ENCODE peak calls at places on chromosomes 7 and 10, in eight cellular contexts. One of them, this sample, is unnamed. For H3K27me3, the result is how much of the 10 kb centered on the place peaks cover.

GRCh38 chr10:60848680-60849079 is 70.4 kb downstream of the CDK1 start:
- DNase-seq in breast epithelium: no peak
- DNase-seq in right lobe of liver: no peak
- DNase-seq in adrenal gland: no peak
- DNase-seq in upper lobe of left lung: no peak
- DNase-seq in uterus: peak
- DNase-seq in body of pancreas: no peak
- DNase-seq in heart left ventricle: no peak
- DNase-seq in this sample: no peak

GRCh38 chr10:8054498-8055407 is at the start of gene GATA3:
- DNase-seq in adrenal gland: peak
- DNase-seq in heart left ventricle: peak
- DNase-seq in uterus: no peak
- DNase-seq in body of pancreas: no peak
- DNase-seq in right lobe of liver: peak
- DNase-seq in breast epithelium: peak
- DNase-seq in upper lobe of left lung: peak
- DNase-seq in this sample: peak

GRCh38 chr7:27031289-27032172 is 64.3 kb downstream of the HOXA1 start:
- DNase-seq in heart left ventricle: no peak
- DNase-seq in right lobe of liver: no peak
- DNase-seq in body of pancreas: no peak
- DNase-seq in breast epithelium: no peak
- DNase-seq in uterus: no peak
- DNase-seq in upper lobe of left lung: no peak
- DNase-seq in adrenal gland: peak
- DNase-seq in this sample: no peak

GRCh38 chr10:84543948-84544347 is 215.6 kb downstream of the CCSER2 start:
- DNase-seq in upper lobe of left lung: no peak
- DNase-seq in right lobe of liver: no peak
- DNase-seq in breast epithelium: no peak
- DNase-seq in uterus: no peak
- DNase-seq in adrenal gland: no peak
- DNase-seq in heart left ventricle: no peak
- DNase-seq in body of pancreas: no peak
- DNase-seq in this sample: no peak

GRCh38 chr7:27211084-27211446 is 11.2 kb upstream of the HOXA13 start:
- DNase-seq in upper lobe of left lung: no peak
- DNase-seq in adrenal gland: no peak
- DNase-seq in breast epithelium: no peak
- DNase-seq in right lobe of liver: no peak
- DNase-seq in uterus: no peak
- DNase-seq in heart left ventricle: no peak
- DNase-seq in body of pancreas: no peak
- DNase-seq in this sample: no peak

GRCh38 chr10:117268258-117268657 is 27.3 kb downstream of the SLC18A2 start:
- DNase-seq in breast epithelium: no peak
- DNase-seq in upper lobe of left lung: no peak
- DNase-seq in right lobe of liver: no peak
- DNase-seq in uterus: no peak
- DNase-seq in adrenal gland: no peak
- DNase-seq in body of pancreas: no peak
- DNase-seq in heart left ventricle: no peak
- DNase-seq in this sample: no peak

GRCh38 chr10:113386005-113386404 is 166.8 kb upstream of the HABP2 start:
- DNase-seq in adrenal gland: peak
- DNase-seq in breast epithelium: no peak
- DNase-seq in right lobe of liver: peak
- DNase-seq in heart left ventricle: peak
- DNase-seq in uterus: no peak
- DNase-seq in body of pancreas: peak
- DNase-seq in upper lobe of left lung: no peak
- DNase-seq in this sample: no peak

GRCh38 chr7:29327455-29327854 is 132.9 kb downstream of the CHN2 start:
- DNase-seq in uterus: no peak
- DNase-seq in breast epithelium: no peak
- DNase-seq in adrenal gland: no peak
- DNase-seq in upper lobe of left lung: no peak
- DNase-seq in body of pancreas: no peak
- DNase-seq in right lobe of liver: no peak
- DNase-seq in heart left ventricle: no peak
- DNase-seq in this sample: no peak

GRCh38 chr10:43846187-43846680 is 197.6 kb upstream of the ZNF32 start:
- DNase-seq in body of pancreas: no peak
- DNase-seq in breast epithelium: no peak
- DNase-seq in right lobe of liver: no peak
- DNase-seq in uterus: peak
- DNase-seq in adrenal gland: peak
- DNase-seq in heart left ventricle: peak
- DNase-seq in upper lobe of left lung: peak
- DNase-seq in this sample: no peak

DNA sequence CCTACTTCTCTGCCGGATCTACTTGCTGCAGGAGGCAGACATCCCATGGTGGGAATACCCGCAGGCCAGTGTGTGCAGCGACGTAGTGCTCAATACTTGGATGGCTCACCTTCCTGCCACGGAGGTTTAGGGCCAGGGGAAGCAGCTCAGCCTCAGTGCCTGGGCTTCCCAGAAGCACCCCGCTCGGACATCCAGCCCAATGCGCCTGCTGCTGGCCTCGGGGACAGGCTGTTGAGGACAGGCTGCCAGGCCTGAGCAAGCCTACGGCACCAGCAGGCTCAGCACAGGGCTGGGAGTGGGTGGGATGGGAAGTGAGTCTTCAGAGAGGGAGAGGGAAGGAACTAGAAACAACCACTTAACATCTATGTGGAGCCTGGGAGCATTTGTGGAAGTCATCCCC is 441.3 kb upstream of the MGMT start:
- DNase-seq in adrenal gland: no peak
- DNase-seq in breast epithelium: no peak
- DNase-seq in heart left ventricle: no peak
- DNase-seq in body of pancreas: no peak
- DNase-seq in uterus: no peak
- DNase-seq in right lobe of liver: no peak
- DNase-seq in upper lobe of left lung: peak
- DNase-seq in this sample: no peak
- H3K27me3 ChIP-seq in adrenal gland: under half
- H3K27me3 ChIP-seq in breast epithelium: under half
- H3K27me3 ChIP-seq in heart left ventricle: under half
- H3K27me3 ChIP-seq in body of pancreas: under half
- H3K27me3 ChIP-seq in uterus: under half
- H3K27me3 ChIP-seq in right lobe of liver: under half
- H3K27me3 ChIP-seq in upper lobe of left lung: under half
- H3K27me3 ChIP-seq in this sample: under half

GRCh38 chr10:101000602-101000991 is 989 bp downstream of the LZTS2 start:
- DNase-seq in upper lobe of left lung: no peak
- DNase-seq in uterus: peak
- DNase-seq in body of pancreas: no peak
- DNase-seq in adrenal gland: no peak
- DNase-seq in heart left ventricle: no peak
- DNase-seq in right lobe of liver: no peak
- DNase-seq in breast epithelium: no peak
- DNase-seq in this sample: peak

GRCh38 chr10:100999742-101000601 is at the start of gene LZTS2:
- DNase-seq in upper lobe of left lung: peak
- DNase-seq in uterus: peak
- DNase-seq in breast epithelium: no peak
- DNase-seq in body of pancreas: peak
- DNase-seq in heart left ventricle: no peak
- DNase-seq in right lobe of liver: no peak
- DNase-seq in adrenal gland: peak
- DNase-seq in this sample: peak

GRCh38 chr10:100997364-100998182 is 2.0 kb upstream of the LZTS2 start:
- DNase-seq in right lobe of liver: peak
- DNase-seq in body of pancreas: peak
- DNase-seq in heart left ventricle: peak
- DNase-seq in breast epithelium: peak
- DNase-seq in adrenal gland: peak
- DNase-seq in upper lobe of left lung: peak
- DNase-seq in uterus: peak
- DNase-seq in this sample: peak

GRCh38 chr10:100998183-100998990 is 1.2 kb upstream of the LZTS2 start:
- DNase-seq in heart left ventricle: peak
- DNase-seq in body of pancreas: peak
- DNase-seq in upper lobe of left lung: peak
- DNase-seq in uterus: peak
- DNase-seq in adrenal gland: peak
- DNase-seq in right lobe of liver: peak
- DNase-seq in breast epithelium: peak
- DNase-seq in this sample: peak

GRCh38 chr10:100998991-100999741 is 442 bp upstream of the LZTS2 start:
- DNase-seq in uterus: peak
- DNase-seq in breast epithelium: peak
- DNase-seq in body of pancreas: peak
- DNase-seq in heart left ventricle: peak
- DNase-seq in adrenal gland: peak
- DNase-seq in upper lobe of left lung: peak
- DNase-seq in right lobe of liver: peak
- DNase-seq in this sample: peak
- TF ChIP-seq POLR2A in uterus: peak
- TF ChIP-seq POLR2A in breast epithelium: peak
- TF ChIP-seq POLR2A in body of pancreas: peak
- TF ChIP-seq POLR2A in heart left ventricle: peak
- TF ChIP-seq POLR2A in adrenal gland: peak
- TF ChIP-seq POLR2A in upper lobe of left lung: peak
- TF ChIP-seq POLR2A in right lobe of liver: peak
- TF ChIP-seq POLR2A in this sample: peak

DNA sequence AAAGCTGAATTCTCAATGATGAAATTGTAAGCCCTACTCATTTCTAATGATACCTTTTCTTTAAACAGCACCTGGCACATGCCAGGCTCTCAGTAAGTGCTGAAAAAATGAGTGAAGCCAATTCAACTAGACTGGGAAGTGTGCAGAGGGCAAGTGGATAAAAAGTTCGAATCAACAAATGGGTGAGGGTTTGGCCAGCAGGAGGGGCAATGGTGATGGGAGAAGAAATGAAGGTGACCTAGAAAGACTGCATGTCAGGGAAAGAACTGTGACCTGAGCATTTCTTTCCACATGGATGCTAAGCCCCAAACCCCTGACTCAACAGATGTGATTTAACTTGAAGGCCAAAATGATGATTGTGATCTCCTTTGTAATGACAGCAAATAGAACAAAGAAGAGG is 54.6 kb downstream of the DKK1 start:
- DNase-seq in body of pancreas: no peak
- DNase-seq in adrenal gland: no peak
- DNase-seq in uterus: no peak
- DNase-seq in breast epithelium: no peak
- DNase-seq in right lobe of liver: no peak
- DNase-seq in upper lobe of left lung: no peak
- DNase-seq in heart left ventricle: no peak
- DNase-seq in this sample: no peak
- TF ChIP-seq CTCF in body of pancreas: peak
- TF ChIP-seq CTCF in adrenal gland: no peak
- TF ChIP-seq CTCF in uterus: no peak
- TF ChIP-seq CTCF in breast epithelium: no peak
- TF ChIP-seq CTCF in right lobe of liver: no peak
- TF ChIP-seq CTCF in upper lobe of left lung: no peak
- TF ChIP-seq CTCF in heart left ventricle: no peak
- TF ChIP-seq CTCF in this sample: no peak

GRCh38 chr7:143362126-143362961 is at the start of gene FAM131B:
- DNase-seq in right lobe of liver: no peak
- DNase-seq in adrenal gland: no peak
- DNase-seq in upper lobe of left lung: peak
- DNase-seq in breast epithelium: no peak
- DNase-seq in uterus: no peak
- DNase-seq in body of pancreas: no peak
- DNase-seq in heart left ventricle: no peak
- DNase-seq in this sample: no peak

GRCh38 chr7:143360788-143361551 is 1.5 kb downstream of the FAM131B start:
- DNase-seq in heart left ventricle: no peak
- DNase-seq in adrenal gland: no peak
- DNase-seq in breast epithelium: no peak
- DNase-seq in uterus: peak
- DNase-seq in upper lobe of left lung: no peak
- DNase-seq in body of pancreas: no peak
- DNase-seq in right lobe of liver: no peak
- DNase-seq in this sample: no peak

GRCh38 chr7:143361552-143362125 is 874 bp downstream of the FAM131B start:
- DNase-seq in right lobe of liver: no peak
- DNase-seq in body of pancreas: no peak
- DNase-seq in upper lobe of left lung: no peak
- DNase-seq in breast epithelium: no peak
- DNase-seq in heart left ventricle: no peak
- DNase-seq in adrenal gland: no peak
- DNase-seq in uterus: no peak
- DNase-seq in this sample: no peak

GRCh38 chr7:143359769-143360168 is 2.7 kb downstream of the FAM131B start:
- DNase-seq in adrenal gland: no peak
- DNase-seq in breast epithelium: no peak
- DNase-seq in right lobe of liver: no peak
- DNase-seq in heart left ventricle: no peak
- DNase-seq in upper lobe of left lung: no peak
- DNase-seq in body of pancreas: no peak
- DNase-seq in uterus: no peak
- DNase-seq in this sample: no peak

DNA sequence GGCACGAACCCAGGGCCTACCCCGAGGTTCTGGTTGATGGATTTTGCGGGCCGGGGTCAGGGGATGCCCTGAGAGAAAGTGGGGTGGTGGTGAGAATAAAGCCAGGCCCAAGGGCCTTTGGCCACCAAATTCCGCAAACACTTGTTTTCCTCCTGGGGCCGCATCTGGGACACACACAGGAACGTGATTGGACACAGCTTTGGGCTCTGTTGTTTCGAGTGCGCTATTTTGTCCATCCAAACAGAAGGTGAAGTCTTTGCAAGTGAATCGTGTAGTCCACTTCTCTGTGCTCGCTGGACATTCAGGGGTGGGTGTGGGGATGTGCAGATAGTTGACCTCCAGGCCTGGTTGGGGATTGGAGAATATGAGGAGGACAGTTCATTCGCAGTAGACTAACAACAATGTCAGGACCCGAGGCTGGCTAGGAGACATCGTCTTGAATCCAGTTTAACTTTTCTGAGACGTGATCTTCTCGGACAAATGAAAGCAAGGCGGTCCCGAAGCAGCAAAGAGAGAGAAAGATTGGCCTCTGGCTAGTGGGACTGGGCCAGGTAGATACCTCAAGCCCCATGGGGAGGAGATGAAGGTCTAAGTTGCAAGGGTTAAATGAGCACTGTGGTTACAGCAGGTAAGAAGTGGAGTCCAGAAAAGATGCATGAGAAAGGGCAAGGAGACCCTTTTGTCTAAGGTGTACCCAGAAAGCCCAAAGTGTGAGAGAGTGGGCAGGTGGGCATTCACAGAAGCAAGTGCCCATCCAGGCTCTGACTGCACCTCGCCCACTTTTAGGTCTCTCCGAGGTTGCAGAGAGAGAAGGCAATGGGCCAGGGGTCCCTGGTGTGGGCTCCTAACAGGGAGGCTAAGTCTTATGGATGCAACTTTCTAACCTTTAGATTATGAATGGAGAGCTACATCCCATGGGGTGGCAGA is 761 bp upstream of the FAM131B start:
- DNase-seq in adrenal gland: no peak
- DNase-seq in breast epithelium: no peak
- DNase-seq in uterus: no peak
- DNase-seq in upper lobe of left lung: no peak
- DNase-seq in heart left ventricle: no peak
- DNase-seq in right lobe of liver: no peak
- DNase-seq in body of pancreas: no peak
- DNase-seq in this sample: no peak
- H3K27me3 ChIP-seq in adrenal gland: under half
- H3K27me3 ChIP-seq in breast epithelium: under half
- H3K27me3 ChIP-seq in uterus: under half
- H3K27me3 ChIP-seq in upper lobe of left lung: under half
- H3K27me3 ChIP-seq in heart left ventricle: under half
- H3K27me3 ChIP-seq in right lobe of liver: under half
- H3K27me3 ChIP-seq in body of pancreas: under half
- H3K27me3 ChIP-seq in this sample: under half

This sample was measured in transverse colon.